ENCODE peak calls at places on chromosomes 3 and 15, in seven cellular contexts. One of them, this sample, is unnamed.
A peak's percentile ranks its signal among the peaks of the same experiment; 100 is the strongest.

GRCh38 chr15:59349715-59350420 is 22.8 kb downstream of the MYO1E start:
- DNase-seq in EL: peak; percentile 93
- DNase-seq in stimulated activated CD8-positive, alpha-beta memory T cell treated with anti-CD3 and anti-CD28 coated beads, Interleukin-15, amount 100 ng/mL, for 1 hour: no peak
- DNase-seq in NCI-H2081: no peak
- DNase-seq in stromal cell of bone marrow: peak; percentile 84
- DNase-seq in A172: peak; percentile 88
- DNase-seq in fibroblast of mammary gland: peak; percentile 95
- DNase-seq in this sample: no peak

GRCh38 chr3:102060814-102061213 is 211.5 kb downstream of the NFKBIZ start:
- DNase-seq in EL: peak; percentile 13
- DNase-seq in stimulated activated CD8-positive, alpha-beta memory T cell treated with anti-CD3 and anti-CD28 coated beads, Interleukin-15, amount 100 ng/mL, for 1 hour: no peak
- DNase-seq in NCI-H2081: no peak
- DNase-seq in stromal cell of bone marrow: no peak
- DNase-seq in A172: peak; percentile 17
- DNase-seq in fibroblast of mammary gland: peak; percentile 28
- DNase-seq in this sample: no peak

GRCh38 chr3:153373571-153373970 is 211.5 kb downstream of the RAP2B start:
- DNase-seq in EL: no peak
- DNase-seq in stimulated activated CD8-positive, alpha-beta memory T cell treated with anti-CD3 and anti-CD28 coated beads, Interleukin-15, amount 100 ng/mL, for 1 hour: no peak
- DNase-seq in NCI-H2081: no peak
- DNase-seq in stromal cell of bone marrow: peak; percentile 45
- DNase-seq in A172: no peak
- DNase-seq in fibroblast of mammary gland: peak; percentile 52
- DNase-seq in this sample: no peak

GRCh38 chr3:170493712-170494182 is 75.1 kb downstream of the CLDN11 start:
- DNase-seq in EL: peak; percentile 42
- DNase-seq in stimulated activated CD8-positive, alpha-beta memory T cell treated with anti-CD3 and anti-CD28 coated beads, Interleukin-15, amount 100 ng/mL, for 1 hour: no peak
- DNase-seq in NCI-H2081: no peak
- DNase-seq in stromal cell of bone marrow: peak; percentile 52
- DNase-seq in A172: peak; percentile 43
- DNase-seq in fibroblast of mammary gland: peak; percentile 94
- DNase-seq in this sample: no peak

GRCh38 chr3:177329854-177330253 is 132.6 kb upstream of the TBL1XR1 start:
- DNase-seq in EL: no peak
- DNase-seq in stimulated activated CD8-positive, alpha-beta memory T cell treated with anti-CD3 and anti-CD28 coated beads, Interleukin-15, amount 100 ng/mL, for 1 hour: no peak
- DNase-seq in NCI-H2081: no peak
- DNase-seq in stromal cell of bone marrow: no peak
- DNase-seq in A172: no peak
- DNase-seq in fibroblast of mammary gland: no peak
- DNase-seq in this sample: peak; percentile 59

GRCh38 chr3:153079386-153079785 is 82.6 kb upstream of the RAP2B start:
- DNase-seq in EL: no peak
- DNase-seq in stimulated activated CD8-positive, alpha-beta memory T cell treated with anti-CD3 and anti-CD28 coated beads, Interleukin-15, amount 100 ng/mL, for 1 hour: no peak
- DNase-seq in NCI-H2081: no peak
- DNase-seq in stromal cell of bone marrow: no peak
- DNase-seq in A172: no peak
- DNase-seq in fibroblast of mammary gland: no peak
- DNase-seq in this sample: no peak

GRCh38 chr15:89097313-89097712 is 9.1 kb downstream of the ABHD2 start:
- DNase-seq in EL: no peak
- DNase-seq in stimulated activated CD8-positive, alpha-beta memory T cell treated with anti-CD3 and anti-CD28 coated beads, Interleukin-15, amount 100 ng/mL, for 1 hour: no peak
- DNase-seq in NCI-H2081: no peak
- DNase-seq in stromal cell of bone marrow: no peak
- DNase-seq in A172: no peak
- DNase-seq in fibroblast of mammary gland: no peak
- DNase-seq in this sample: no peak

GRCh38 chr3:64685331-64685799 is 2.4 kb downstream of the ADAMTS9 start:
- DNase-seq in EL: no peak
- DNase-seq in stimulated activated CD8-positive, alpha-beta memory T cell treated with anti-CD3 and anti-CD28 coated beads, Interleukin-15, amount 100 ng/mL, for 1 hour: no peak
- DNase-seq in NCI-H2081: no peak
- DNase-seq in stromal cell of bone marrow: no peak
- DNase-seq in A172: no peak
- DNase-seq in fibroblast of mammary gland: peak; percentile 71
- DNase-seq in this sample: peak; percentile 7

GRCh38 chr3:73502609-73503560 is 121.9 kb downstream of the PDZRN3 start:
- DNase-seq in EL: peak; percentile 87
- DNase-seq in stimulated activated CD8-positive, alpha-beta memory T cell treated with anti-CD3 and anti-CD28 coated beads, Interleukin-15, amount 100 ng/mL, for 1 hour: peak; percentile 12
- DNase-seq in NCI-H2081: peak; percentile 71
- DNase-seq in stromal cell of bone marrow: peak; percentile 66
- DNase-seq in A172: peak; percentile 29
- DNase-seq in fibroblast of mammary gland: peak; percentile 91
- DNase-seq in this sample: peak; percentile 77

GRCh38 chr3:81339040-81339845 is 422.2 kb downstream of the GBE1 start:
- DNase-seq in EL: peak; percentile 17
- DNase-seq in stimulated activated CD8-positive, alpha-beta memory T cell treated with anti-CD3 and anti-CD28 coated beads, Interleukin-15, amount 100 ng/mL, for 1 hour: no peak
- DNase-seq in NCI-H2081: no peak
- DNase-seq in stromal cell of bone marrow: no peak
- DNase-seq in A172: peak; percentile 11
- DNase-seq in fibroblast of mammary gland: peak; percentile 13
- DNase-seq in this sample: no peak

GRCh38 chr15:60096157-60096556 is 92.0 kb downstream of the FOXB1 start:
- DNase-seq in EL: peak; percentile 83
- DNase-seq in stimulated activated CD8-positive, alpha-beta memory T cell treated with anti-CD3 and anti-CD28 coated beads, Interleukin-15, amount 100 ng/mL, for 1 hour: no peak
- DNase-seq in NCI-H2081: no peak
- DNase-seq in stromal cell of bone marrow: no peak
- DNase-seq in A172: peak; percentile 30
- DNase-seq in fibroblast of mammary gland: peak; percentile 43
- DNase-seq in this sample: no peak

GRCh38 chr15:82999905-83000671 is 11.4 kb downstream of the C15orf40 start:
- DNase-seq in EL: peak; percentile 63
- DNase-seq in stimulated activated CD8-positive, alpha-beta memory T cell treated with anti-CD3 and anti-CD28 coated beads, Interleukin-15, amount 100 ng/mL, for 1 hour: no peak
- DNase-seq in NCI-H2081: peak; percentile 70
- DNase-seq in stromal cell of bone marrow: no peak
- DNase-seq in A172: peak; percentile 68
- DNase-seq in fibroblast of mammary gland: peak; percentile 75
- DNase-seq in this sample: peak; percentile 27

GRCh38 chr15:73991260-73991659 is 835 bp downstream of the STOML1 start:
- DNase-seq in EL: peak; percentile 46
- DNase-seq in stimulated activated CD8-positive, alpha-beta memory T cell treated with anti-CD3 and anti-CD28 coated beads, Interleukin-15, amount 100 ng/mL, for 1 hour: no peak
- DNase-seq in NCI-H2081: peak; percentile 36
- DNase-seq in stromal cell of bone marrow: peak; percentile 68
- DNase-seq in A172: peak; percentile 40
- DNase-seq in fibroblast of mammary gland: peak; percentile 88
- DNase-seq in this sample: peak; percentile 62

GRCh38 chr3:17065315-17065714 is 180.6 kb downstream of the PLCL2 start:
- DNase-seq in EL: no peak
- DNase-seq in stimulated activated CD8-positive, alpha-beta memory T cell treated with anti-CD3 and anti-CD28 coated beads, Interleukin-15, amount 100 ng/mL, for 1 hour: no peak
- DNase-seq in NCI-H2081: peak; percentile 59
- DNase-seq in stromal cell of bone marrow: no peak
- DNase-seq in A172: no peak
- DNase-seq in fibroblast of mammary gland: no peak
- DNase-seq in this sample: no peak

GRCh38 chr3:170419301-170420087 is 826 bp downstream of the CLDN11 start:
- DNase-seq in EL: peak; percentile 17
- DNase-seq in stimulated activated CD8-positive, alpha-beta memory T cell treated with anti-CD3 and anti-CD28 coated beads, Interleukin-15, amount 100 ng/mL, for 1 hour: no peak
- DNase-seq in NCI-H2081: no peak
- DNase-seq in stromal cell of bone marrow: no peak
- DNase-seq in A172: no peak
- DNase-seq in fibroblast of mammary gland: peak; percentile 40
- DNase-seq in this sample: no peak

GRCh38 chr15:72050700-72051099 is 67.2 kb downstream of the MYO9A start:
- DNase-seq in EL: no peak
- DNase-seq in stimulated activated CD8-positive, alpha-beta memory T cell treated with anti-CD3 and anti-CD28 coated beads, Interleukin-15, amount 100 ng/mL, for 1 hour: no peak
- DNase-seq in NCI-H2081: no peak
- DNase-seq in stromal cell of bone marrow: no peak
- DNase-seq in A172: no peak
- DNase-seq in fibroblast of mammary gland: peak; percentile 9
- DNase-seq in this sample: no peak

GRCh38 chr3:133362539-133362938 is 37.3 kb upstream of the BFSP2 start:
- DNase-seq in EL: no peak
- DNase-seq in stimulated activated CD8-positive, alpha-beta memory T cell treated with anti-CD3 and anti-CD28 coated beads, Interleukin-15, amount 100 ng/mL, for 1 hour: no peak
- DNase-seq in NCI-H2081: peak; percentile 80
- DNase-seq in stromal cell of bone marrow: no peak
- DNase-seq in A172: no peak
- DNase-seq in fibroblast of mammary gland: no peak
- DNase-seq in this sample: no peak

GRCh38 chr15:92112180-92112579 is 258.7 kb downstream of the SLCO3A1 start:
- DNase-seq in EL: no peak
- DNase-seq in stimulated activated CD8-positive, alpha-beta memory T cell treated with anti-CD3 and anti-CD28 coated beads, Interleukin-15, amount 100 ng/mL, for 1 hour: no peak
- DNase-seq in NCI-H2081: no peak
- DNase-seq in stromal cell of bone marrow: no peak
- DNase-seq in A172: no peak
- DNase-seq in fibroblast of mammary gland: peak; percentile 67
- DNase-seq in this sample: no peak

GRCh38 chr15:64861960-64862359 is 20.2 kb downstream of the PLEKHO2 start:
- DNase-seq in EL: no peak
- DNase-seq in stimulated activated CD8-positive, alpha-beta memory T cell treated with anti-CD3 and anti-CD28 coated beads, Interleukin-15, amount 100 ng/mL, for 1 hour: no peak
- DNase-seq in NCI-H2081: no peak
- DNase-seq in stromal cell of bone marrow: no peak
- DNase-seq in A172: no peak
- DNase-seq in fibroblast of mammary gland: no peak
- DNase-seq in this sample: no peak

GRCh38 chr15:60047701-60048100 is 43.6 kb downstream of the FOXB1 start:
- DNase-seq in EL: peak; percentile 37
- DNase-seq in stimulated activated CD8-positive, alpha-beta memory T cell treated with anti-CD3 and anti-CD28 coated beads, Interleukin-15, amount 100 ng/mL, for 1 hour: no peak
- DNase-seq in NCI-H2081: no peak
- DNase-seq in stromal cell of bone marrow: no peak
- DNase-seq in A172: no peak
- DNase-seq in fibroblast of mammary gland: peak; percentile 12
- DNase-seq in this sample: no peak

GRCh38 chr3:185521349-185522138 is 22.7 kb upstream of the TMEM41A start:
- DNase-seq in EL: no peak
- DNase-seq in stimulated activated CD8-positive, alpha-beta memory T cell treated with anti-CD3 and anti-CD28 coated beads, Interleukin-15, amount 100 ng/mL, for 1 hour: no peak
- DNase-seq in NCI-H2081: no peak
- DNase-seq in stromal cell of bone marrow: no peak
- DNase-seq in A172: no peak
- DNase-seq in fibroblast of mammary gland: no peak
- DNase-seq in this sample: no peak

GRCh38 chr15:98774756-98775497 is 126.6 kb downstream of the IGF1R start:
- DNase-seq in EL: no peak
- DNase-seq in stimulated activated CD8-positive, alpha-beta memory T cell treated with anti-CD3 and anti-CD28 coated beads, Interleukin-15, amount 100 ng/mL, for 1 hour: no peak
- DNase-seq in NCI-H2081: peak; percentile 68
- DNase-seq in stromal cell of bone marrow: no peak
- DNase-seq in A172: no peak
- DNase-seq in fibroblast of mammary gland: peak; percentile 41
- DNase-seq in this sample: no peak

GRCh38 chr3:50840983-50841489 is 166.3 kb downstream of the DOCK3 start:
- DNase-seq in EL: no peak
- DNase-seq in stimulated activated CD8-positive, alpha-beta memory T cell treated with anti-CD3 and anti-CD28 coated beads, Interleukin-15, amount 100 ng/mL, for 1 hour: no peak
- DNase-seq in NCI-H2081: no peak
- DNase-seq in stromal cell of bone marrow: no peak
- DNase-seq in A172: no peak
- DNase-seq in fibroblast of mammary gland: no peak
- DNase-seq in this sample: no peak

GRCh38 chr3:138995706-138996105 is 10.4 kb downstream of the PRR23A start:
- DNase-seq in EL: no peak
- DNase-seq in stimulated activated CD8-positive, alpha-beta memory T cell treated with anti-CD3 and anti-CD28 coated beads, Interleukin-15, amount 100 ng/mL, for 1 hour: no peak
- DNase-seq in NCI-H2081: no peak
- DNase-seq in stromal cell of bone marrow: no peak
- DNase-seq in A172: no peak
- DNase-seq in fibroblast of mammary gland: no peak
- DNase-seq in this sample: no peak

GRCh38 chr15:98878172-98878571 is 129.4 kb downstream of the PGPEP1L start:
- DNase-seq in EL: peak; percentile 53
- DNase-seq in stimulated activated CD8-positive, alpha-beta memory T cell treated with anti-CD3 and anti-CD28 coated beads, Interleukin-15, amount 100 ng/mL, for 1 hour: no peak
- DNase-seq in NCI-H2081: no peak
- DNase-seq in stromal cell of bone marrow: no peak
- DNase-seq in A172: no peak
- DNase-seq in fibroblast of mammary gland: no peak
- DNase-seq in this sample: no peak

GRCh38 chr15:39582286-39582976 is 1.6 kb downstream of the THBS1 start:
- DNase-seq in EL: peak; percentile 63
- DNase-seq in stimulated activated CD8-positive, alpha-beta memory T cell treated with anti-CD3 and anti-CD28 coated beads, Interleukin-15, amount 100 ng/mL, for 1 hour: no peak
- DNase-seq in NCI-H2081: no peak
- DNase-seq in stromal cell of bone marrow: peak; percentile 10
- DNase-seq in A172: no peak
- DNase-seq in fibroblast of mammary gland: peak; percentile 60
- DNase-seq in this sample: peak; percentile 21

GRCh38 chr3:189117087-189117486 is 54.7 kb upstream of the TPRG1 start:
- DNase-seq in EL: no peak
- DNase-seq in stimulated activated CD8-positive, alpha-beta memory T cell treated with anti-CD3 and anti-CD28 coated beads, Interleukin-15, amount 100 ng/mL, for 1 hour: no peak
- DNase-seq in NCI-H2081: no peak
- DNase-seq in stromal cell of bone marrow: no peak
- DNase-seq in A172: no peak
- DNase-seq in fibroblast of mammary gland: no peak
- DNase-seq in this sample: no peak

GRCh38 chr15:48058371-48058770 is 62.4 kb upstream of the SLC24A5 start:
- DNase-seq in EL: no peak
- DNase-seq in stimulated activated CD8-positive, alpha-beta memory T cell treated with anti-CD3 and anti-CD28 coated beads, Interleukin-15, amount 100 ng/mL, for 1 hour: no peak
- DNase-seq in NCI-H2081: peak; percentile 25
- DNase-seq in stromal cell of bone marrow: no peak
- DNase-seq in A172: no peak
- DNase-seq in fibroblast of mammary gland: no peak
- DNase-seq in this sample: no peak

GRCh38 chr3:170420307-170420821 is 1.7 kb downstream of the CLDN11 start:
- DNase-seq in EL: no peak
- DNase-seq in stimulated activated CD8-positive, alpha-beta memory T cell treated with anti-CD3 and anti-CD28 coated beads, Interleukin-15, amount 100 ng/mL, for 1 hour: no peak
- DNase-seq in NCI-H2081: no peak
- DNase-seq in stromal cell of bone marrow: no peak
- DNase-seq in A172: no peak
- DNase-seq in fibroblast of mammary gland: peak; percentile 44
- DNase-seq in this sample: no peak

GRCh38 chr3:82085811-82086475 is 324.5 kb upstream of the GBE1 start:
- DNase-seq in EL: no peak
- DNase-seq in stimulated activated CD8-positive, alpha-beta memory T cell treated with anti-CD3 and anti-CD28 coated beads, Interleukin-15, amount 100 ng/mL, for 1 hour: no peak
- DNase-seq in NCI-H2081: no peak
- DNase-seq in stromal cell of bone marrow: no peak
- DNase-seq in A172: no peak
- DNase-seq in fibroblast of mammary gland: no peak
- DNase-seq in this sample: no peak

GRCh38 chr3:111541911-111542483 is at the start of gene CD96:
- DNase-seq in EL: no peak
- DNase-seq in stimulated activated CD8-positive, alpha-beta memory T cell treated with anti-CD3 and anti-CD28 coated beads, Interleukin-15, amount 100 ng/mL, for 1 hour: peak; percentile 45
- DNase-seq in NCI-H2081: no peak
- DNase-seq in stromal cell of bone marrow: no peak
- DNase-seq in A172: no peak
- DNase-seq in fibroblast of mammary gland: peak; percentile 31
- DNase-seq in this sample: peak; percentile 28

GRCh38 chr15:64776402-64776786 is 1.0 kb upstream of the RBPMS2 start:
- DNase-seq in EL: no peak
- DNase-seq in stimulated activated CD8-positive, alpha-beta memory T cell treated with anti-CD3 and anti-CD28 coated beads, Interleukin-15, amount 100 ng/mL, for 1 hour: no peak
- DNase-seq in NCI-H2081: no peak
- DNase-seq in stromal cell of bone marrow: no peak
- DNase-seq in A172: no peak
- DNase-seq in fibroblast of mammary gland: no peak
- DNase-seq in this sample: no peak

GRCh38 chr15:27412413-27412812 is 441.4 kb downstream of the GABRG3 start:
- DNase-seq in EL: no peak
- DNase-seq in stimulated activated CD8-positive, alpha-beta memory T cell treated with anti-CD3 and anti-CD28 coated beads, Interleukin-15, amount 100 ng/mL, for 1 hour: no peak
- DNase-seq in NCI-H2081: peak; percentile 81
- DNase-seq in stromal cell of bone marrow: no peak
- DNase-seq in A172: no peak
- DNase-seq in fibroblast of mammary gland: no peak
- DNase-seq in this sample: no peak

GRCh38 chr3:86046436-86047328 is 944.3 kb downstream of the VGLL3 start:
- DNase-seq in EL: no peak
- DNase-seq in stimulated activated CD8-positive, alpha-beta memory T cell treated with anti-CD3 and anti-CD28 coated beads, Interleukin-15, amount 100 ng/mL, for 1 hour: no peak
- DNase-seq in NCI-H2081: no peak
- DNase-seq in stromal cell of bone marrow: no peak
- DNase-seq in A172: no peak
- DNase-seq in fibroblast of mammary gland: no peak
- DNase-seq in this sample: no peak